ENCODE peak calls at places on chromosomes 16 and 17, in ten cellular contexts. One of them, this sample, is unnamed.
A peak's percentile ranks its signal among the peaks of the same experiment; 100 is the strongest.

GRCh38 chr16:85037050-85037410 is 9.4 kb downstream of the KIAA0513 start:
- DNase-seq in small intestine: no peak
- DNase-seq in gastrocnemius medialis: peak; percentile 31
- DNase-seq in fibroblast of lung: peak; percentile 97
- DNase-seq in pancreas: no peak
- DNase-seq in CD8-positive, alpha-beta T cell: no peak
- DNase-seq in tibial nerve: no peak
- DNase-seq in GM23338: no peak
- DNase-seq in IMR-90: peak; percentile 97
- DNase-seq in cardiac muscle cell: peak; percentile 67
- DNase-seq in this sample: peak; percentile 82

GRCh38 chr17:81870155-81870977 is 771 bp downstream of the ARHGDIA start:
- DNase-seq in IMR-90: peak; percentile 69
- DNase-seq in tibial nerve: no peak
- DNase-seq in pancreas: peak; percentile 45
- DNase-seq in cardiac muscle cell: peak; percentile 58
- DNase-seq in GM23338: peak; percentile 56
- DNase-seq in CD8-positive, alpha-beta T cell: peak; percentile 43
- DNase-seq in gastrocnemius medialis: no peak
- DNase-seq in fibroblast of lung: peak; percentile 66
- DNase-seq in small intestine: peak; percentile 59
- DNase-seq in this sample: peak; percentile 40

GRCh38 chr16:69073181-69073669 is 32.2 kb upstream of the HAS3 start:
- DNase-seq in small intestine: peak; percentile 46
- DNase-seq in pancreas: no peak
- DNase-seq in gastrocnemius medialis: no peak
- DNase-seq in fibroblast of lung: peak; percentile 93
- DNase-seq in CD8-positive, alpha-beta T cell: no peak
- DNase-seq in IMR-90: peak; percentile 92
- DNase-seq in GM23338: no peak
- DNase-seq in cardiac muscle cell: peak; percentile 80
- DNase-seq in tibial nerve: no peak
- DNase-seq in this sample: peak; percentile 80

GRCh38 chr17:65099941-65100315 is 37.2 kb upstream of the RGS9 start:
- DNase-seq in tibial nerve: peak; percentile 44
- DNase-seq in fibroblast of lung: peak; percentile 86
- DNase-seq in CD8-positive, alpha-beta T cell: peak; percentile 46
- DNase-seq in cardiac muscle cell: peak; percentile 78
- DNase-seq in IMR-90: peak; percentile 60
- DNase-seq in gastrocnemius medialis: peak; percentile 52
- DNase-seq in pancreas: peak; percentile 19
- DNase-seq in small intestine: peak; percentile 65
- DNase-seq in GM23338: peak; percentile 21
- DNase-seq in this sample: peak; percentile 99

GRCh38 chr17:81976332-81977210 is 858 bp upstream of the ASPSCR1 start:
- DNase-seq in fibroblast of lung: peak; percentile 15
- DNase-seq in CD8-positive, alpha-beta T cell: no peak
- DNase-seq in pancreas: peak; percentile 63
- DNase-seq in GM23338: peak; percentile 77
- DNase-seq in small intestine: peak; percentile 39
- DNase-seq in gastrocnemius medialis: peak; percentile 66
- DNase-seq in cardiac muscle cell: no peak
- DNase-seq in IMR-90: no peak
- DNase-seq in tibial nerve: no peak
- DNase-seq in this sample: no peak

GRCh38 chr17:50256826-50257573 is 17.3 kb upstream of the TMEM92 start:
- DNase-seq in cardiac muscle cell: no peak
- DNase-seq in GM23338: no peak
- DNase-seq in CD8-positive, alpha-beta T cell: no peak
- DNase-seq in pancreas: no peak
- DNase-seq in fibroblast of lung: no peak
- DNase-seq in IMR-90: no peak
- DNase-seq in small intestine: no peak
- DNase-seq in gastrocnemius medialis: no peak
- DNase-seq in tibial nerve: no peak
- DNase-seq in this sample: no peak

GRCh38 chr17:10327640-10328039 is 45.2 kb downstream of the MYH13 start:
- DNase-seq in pancreas: peak; percentile 39
- DNase-seq in IMR-90: peak; percentile 73
- DNase-seq in fibroblast of lung: peak; percentile 20
- DNase-seq in cardiac muscle cell: peak; percentile 88
- DNase-seq in GM23338: peak; percentile 94
- DNase-seq in CD8-positive, alpha-beta T cell: peak; percentile 66
- DNase-seq in tibial nerve: peak; percentile 80
- DNase-seq in small intestine: peak; percentile 72
- DNase-seq in gastrocnemius medialis: peak; percentile 69
- DNase-seq in this sample: peak; percentile 67

GRCh38 chr16:52436646-52437645 is 110.0 kb downstream of the TOX3 start:
- DNase-seq in small intestine: no peak
- DNase-seq in tibial nerve: no peak
- DNase-seq in CD8-positive, alpha-beta T cell: no peak
- DNase-seq in GM23338: no peak
- DNase-seq in IMR-90: no peak
- DNase-seq in fibroblast of lung: no peak
- DNase-seq in cardiac muscle cell: no peak
- DNase-seq in gastrocnemius medialis: no peak
- DNase-seq in pancreas: no peak
- DNase-seq in this sample: no peak

GRCh38 chr16:58733248-58733670 is 857 bp downstream of the GOT2 start:
- DNase-seq in pancreas: no peak
- DNase-seq in GM23338: peak; percentile 54
- DNase-seq in gastrocnemius medialis: peak; percentile 57
- DNase-seq in IMR-90: peak; percentile 5
- DNase-seq in fibroblast of lung: peak; percentile 17
- DNase-seq in tibial nerve: no peak
- DNase-seq in CD8-positive, alpha-beta T cell: no peak
- DNase-seq in cardiac muscle cell: peak; percentile 22
- DNase-seq in small intestine: peak; percentile 30
- DNase-seq in this sample: no peak

GRCh38 chr16:24776486-24777220 is 47.2 kb downstream of the TNRC6A start:
- DNase-seq in fibroblast of lung: peak; percentile 79
- DNase-seq in IMR-90: peak; percentile 33
- DNase-seq in CD8-positive, alpha-beta T cell: no peak
- DNase-seq in small intestine: no peak
- DNase-seq in cardiac muscle cell: peak; percentile 81
- DNase-seq in pancreas: peak; percentile 10
- DNase-seq in tibial nerve: no peak
- DNase-seq in GM23338: no peak
- DNase-seq in gastrocnemius medialis: peak; percentile 73
- DNase-seq in this sample: peak; percentile 34

GRCh38 chr16:87206646-87207451 is 110.3 kb downstream of the C16orf95 start:
- DNase-seq in small intestine: no peak
- DNase-seq in gastrocnemius medialis: no peak
- DNase-seq in tibial nerve: no peak
- DNase-seq in IMR-90: peak; percentile 64
- DNase-seq in cardiac muscle cell: peak; percentile 51
- DNase-seq in fibroblast of lung: peak; percentile 84
- DNase-seq in GM23338: no peak
- DNase-seq in CD8-positive, alpha-beta T cell: no peak
- DNase-seq in pancreas: no peak
- DNase-seq in this sample: peak; percentile 35

GRCh38 chr16:2476345-2476720 is 1.4 kb downstream of the TBC1D24 start:
- DNase-seq in GM23338: no peak
- DNase-seq in pancreas: no peak
- DNase-seq in tibial nerve: no peak
- DNase-seq in IMR-90: no peak
- DNase-seq in gastrocnemius medialis: no peak
- DNase-seq in small intestine: no peak
- DNase-seq in fibroblast of lung: no peak
- DNase-seq in CD8-positive, alpha-beta T cell: no peak
- DNase-seq in cardiac muscle cell: no peak
- DNase-seq in this sample: no peak

GRCh38 chr16:11901091-11901490 is 14.7 kb downstream of the GSPT1 start:
- DNase-seq in CD8-positive, alpha-beta T cell: no peak
- DNase-seq in cardiac muscle cell: peak; percentile 4
- DNase-seq in pancreas: no peak
- DNase-seq in small intestine: no peak
- DNase-seq in gastrocnemius medialis: no peak
- DNase-seq in fibroblast of lung: peak; percentile 43
- DNase-seq in GM23338: no peak
- DNase-seq in IMR-90: peak; percentile 18
- DNase-seq in tibial nerve: no peak
- DNase-seq in this sample: no peak

GRCh38 chr17:17710728-17711541 is 29.7 kb downstream of the RAI1 start:
- DNase-seq in small intestine: peak; percentile 88
- DNase-seq in tibial nerve: no peak
- DNase-seq in CD8-positive, alpha-beta T cell: no peak
- DNase-seq in IMR-90: peak; percentile 93
- DNase-seq in cardiac muscle cell: peak; percentile 88
- DNase-seq in GM23338: peak; percentile 92
- DNase-seq in pancreas: peak; percentile 86
- DNase-seq in gastrocnemius medialis: no peak
- DNase-seq in fibroblast of lung: peak; percentile 94
- DNase-seq in this sample: peak; percentile 86

GRCh38 chr17:19301973-19302372 is 60.5 kb downstream of the B9D1 start:
- DNase-seq in CD8-positive, alpha-beta T cell: no peak
- DNase-seq in tibial nerve: no peak
- DNase-seq in fibroblast of lung: no peak
- DNase-seq in IMR-90: no peak
- DNase-seq in gastrocnemius medialis: no peak
- DNase-seq in cardiac muscle cell: no peak
- DNase-seq in pancreas: no peak
- DNase-seq in GM23338: no peak
- DNase-seq in small intestine: no peak
- DNase-seq in this sample: no peak
- H3K27ac ChIP-seq in CD8-positive, alpha-beta T cell: no peak overlapping the region
- H3K27ac ChIP-seq in tibial nerve: peak overlapping the region; percentile 80
- H3K27ac ChIP-seq in fibroblast of lung: no peak overlapping the region
- H3K27ac ChIP-seq in IMR-90: no peak overlapping the region
- H3K27ac ChIP-seq in gastrocnemius medialis: peak overlapping the region; percentile 63
- H3K27ac ChIP-seq in cardiac muscle cell: no peak overlapping the region
- H3K27ac ChIP-seq in pancreas: no peak overlapping the region
- H3K27ac ChIP-seq in GM23338: no peak overlapping the region
- H3K27ac ChIP-seq in small intestine: no peak overlapping the region
- H3K27ac ChIP-seq in this sample: no peak overlapping the region

GRCh38 chr17:42272576-42272975 is 3.6 kb downstream of the STAT5B start:
- DNase-seq in GM23338: no peak
- DNase-seq in gastrocnemius medialis: no peak
- DNase-seq in cardiac muscle cell: no peak
- DNase-seq in small intestine: no peak
- DNase-seq in CD8-positive, alpha-beta T cell: no peak
- DNase-seq in IMR-90: no peak
- DNase-seq in tibial nerve: no peak
- DNase-seq in pancreas: no peak
- DNase-seq in fibroblast of lung: no peak
- DNase-seq in this sample: no peak

GRCh38 chr17:42274812-42275526 is 1.2 kb downstream of the STAT5B start:
- DNase-seq in GM23338: no peak
- DNase-seq in pancreas: no peak
- DNase-seq in IMR-90: no peak
- DNase-seq in cardiac muscle cell: no peak
- DNase-seq in gastrocnemius medialis: no peak
- DNase-seq in CD8-positive, alpha-beta T cell: no peak
- DNase-seq in small intestine: no peak
- DNase-seq in tibial nerve: no peak
- DNase-seq in fibroblast of lung: no peak
- DNase-seq in this sample: no peak

GRCh38 chr17:42275527-42276358 is 448 bp downstream of the STAT5B start:
- DNase-seq in fibroblast of lung: peak; percentile 56
- DNase-seq in GM23338: peak; percentile 58
- DNase-seq in pancreas: no peak
- DNase-seq in cardiac muscle cell: peak; percentile 66
- DNase-seq in CD8-positive, alpha-beta T cell: peak; percentile 52
- DNase-seq in tibial nerve: no peak
- DNase-seq in small intestine: no peak
- DNase-seq in IMR-90: peak; percentile 59
- DNase-seq in gastrocnemius medialis: no peak
- DNase-seq in this sample: peak; percentile 32

GRCh38 chr17:42273474-42274272 is 2.5 kb downstream of the STAT5B start:
- DNase-seq in cardiac muscle cell: no peak
- DNase-seq in pancreas: no peak
- DNase-seq in gastrocnemius medialis: no peak
- DNase-seq in IMR-90: no peak
- DNase-seq in CD8-positive, alpha-beta T cell: no peak
- DNase-seq in tibial nerve: no peak
- DNase-seq in small intestine: no peak
- DNase-seq in GM23338: no peak
- DNase-seq in fibroblast of lung: no peak
- DNase-seq in this sample: no peak

GRCh38 chr17:42274273-42274542 is 2.0 kb downstream of the STAT5B start:
- DNase-seq in cardiac muscle cell: no peak
- DNase-seq in CD8-positive, alpha-beta T cell: no peak
- DNase-seq in small intestine: no peak
- DNase-seq in fibroblast of lung: no peak
- DNase-seq in tibial nerve: no peak
- DNase-seq in pancreas: no peak
- DNase-seq in IMR-90: no peak
- DNase-seq in gastrocnemius medialis: no peak
- DNase-seq in GM23338: no peak
- DNase-seq in this sample: no peak
- H3K4me3 ChIP-seq in cardiac muscle cell: peak overlapping the region; percentile 95
- H3K4me3 ChIP-seq in CD8-positive, alpha-beta T cell: peak overlapping the region; percentile 65
- H3K4me3 ChIP-seq in small intestine: no peak overlapping the region
- H3K4me3 ChIP-seq in fibroblast of lung: peak overlapping the region; percentile 72
- H3K4me3 ChIP-seq in tibial nerve: no peak overlapping the region
- H3K4me3 ChIP-seq in pancreas: no peak overlapping the region
- H3K4me3 ChIP-seq in IMR-90: no peak overlapping the region
- H3K4me3 ChIP-seq in gastrocnemius medialis: no peak overlapping the region
- H3K4me3 ChIP-seq in GM23338: peak overlapping the region; percentile 87
- H3K4me3 ChIP-seq in this sample: no peak overlapping the region

DNA sequence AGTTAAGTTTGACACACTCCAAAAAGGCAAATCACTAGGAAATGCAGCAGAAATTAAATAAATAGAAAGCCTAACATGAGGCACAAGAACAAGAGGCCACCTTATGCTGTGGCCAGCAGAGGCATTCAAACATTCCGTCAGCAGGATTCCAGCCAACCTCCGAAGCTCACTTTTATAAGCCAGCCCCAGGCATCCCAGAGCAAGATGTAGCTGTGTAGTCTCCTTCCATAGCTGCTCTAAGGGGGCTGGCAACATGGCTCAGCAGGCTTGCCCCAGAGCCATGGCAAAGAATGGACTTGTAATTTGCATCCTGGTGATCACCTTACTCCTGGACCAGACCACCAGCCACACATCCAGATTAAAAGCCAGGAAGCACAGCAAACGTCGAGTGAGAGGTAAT is at the start of gene CLEC3A:
- DNase-seq in pancreas: no peak
- DNase-seq in tibial nerve: no peak
- DNase-seq in cardiac muscle cell: no peak
- DNase-seq in GM23338: peak; percentile 37
- DNase-seq in CD8-positive, alpha-beta T cell: no peak
- DNase-seq in IMR-90: no peak
- DNase-seq in small intestine: no peak
- DNase-seq in gastrocnemius medialis: no peak
- DNase-seq in fibroblast of lung: peak; percentile 5
- DNase-seq in this sample: no peak
- H3K27ac ChIP-seq in pancreas: no peak within 1 kb of the TSS
- H3K27ac ChIP-seq in tibial nerve: no peak within 1 kb of the TSS
- H3K27ac ChIP-seq in cardiac muscle cell: no peak within 1 kb of the TSS
- H3K27ac ChIP-seq in GM23338: no peak within 1 kb of the TSS
- H3K27ac ChIP-seq in CD8-positive, alpha-beta T cell: no peak within 1 kb of the TSS
- H3K27ac ChIP-seq in IMR-90: no peak within 1 kb of the TSS
- H3K27ac ChIP-seq in small intestine: no peak within 1 kb of the TSS
- H3K27ac ChIP-seq in gastrocnemius medialis: no peak within 1 kb of the TSS
- H3K27ac ChIP-seq in fibroblast of lung: no peak within 1 kb of the TSS
- H3K27ac ChIP-seq in this sample: no peak within 1 kb of the TSS

DNA sequence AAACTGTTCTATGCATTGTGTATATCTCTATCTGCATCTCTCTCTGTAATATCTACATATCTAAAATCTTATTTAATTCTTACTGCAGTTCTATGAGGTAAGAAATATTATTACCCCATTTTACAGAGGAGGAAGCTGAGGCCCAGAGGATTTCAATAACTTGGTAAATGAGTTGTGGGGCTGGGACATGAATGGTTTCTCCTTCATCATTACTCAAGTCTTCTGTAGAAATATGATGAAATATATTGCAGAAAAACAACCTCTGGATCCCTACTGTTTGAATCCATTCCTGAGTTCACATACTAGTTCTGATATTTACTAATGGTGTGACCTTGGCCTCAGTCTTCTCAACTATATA is 45.5 kb upstream of the NLK start:
- DNase-seq in small intestine: no peak
- DNase-seq in GM23338: no peak
- DNase-seq in gastrocnemius medialis: no peak
- DNase-seq in IMR-90: no peak
- DNase-seq in cardiac muscle cell: no peak
- DNase-seq in fibroblast of lung: no peak
- DNase-seq in CD8-positive, alpha-beta T cell: no peak
- DNase-seq in pancreas: no peak
- DNase-seq in tibial nerve: no peak
- DNase-seq in this sample: no peak
- H3K4me3 ChIP-seq in small intestine: no peak overlapping the region
- H3K4me3 ChIP-seq in GM23338: no peak overlapping the region
- H3K4me3 ChIP-seq in gastrocnemius medialis: no peak overlapping the region
- H3K4me3 ChIP-seq in IMR-90: no peak overlapping the region
- H3K4me3 ChIP-seq in cardiac muscle cell: no peak overlapping the region
- H3K4me3 ChIP-seq in fibroblast of lung: no peak overlapping the region
- H3K4me3 ChIP-seq in CD8-positive, alpha-beta T cell: no peak overlapping the region
- H3K4me3 ChIP-seq in pancreas: no peak overlapping the region
- H3K4me3 ChIP-seq in tibial nerve: no peak overlapping the region
- H3K4me3 ChIP-seq in this sample: no peak overlapping the region

This sample was measured in brain microvascular endothelial cell.